ENCODE peak calls at places on chromosome 20, in six cellular contexts. S is GM12878, Q is HepG2, C is K562, I is H1, X is GM12892. V is an unnamed sample.

GRCh38 chr20:665276-665675 is 10.3 kb downstream of the SCRT2 start:
- DNase-seq in Q (no peak), X (no peak), C (no peak), S (no peak), I (no peak), V (no peak)

GRCh38 chr20:57197352-57198198 is 68.9 kb downstream of the BMP7 start:
- DNase-seq in I (no peak), C (no peak), X (no peak), S (no peak), Q (no peak), V (no peak)

GRCh38 chr20:50130346-50130703 is 17.4 kb upstream of the UBE2V1 start:
- DNase-seq in X (no peak), Q (no peak), I (no peak), C (no peak), S (no peak), V (no peak)

GRCh38 chr20:63084563-63084927 is 77.8 kb upstream of the BHLHE23 start:
- DNase-seq in S (no peak), Q (no peak), I (peak; percentile 35), X (no peak), C (no peak), V (no peak)

GRCh38 chr20:46051556-46052323 is 22.7 kb downstream of the SLC12A5 start:
- DNase-seq in S (no peak), X (no peak), I (no peak), Q (no peak), C (no peak), V (no peak)

GRCh38 chr20:59063358-59064213 is 21.0 kb upstream of the PRELID3B start:
- DNase-seq in S (no peak), X (no peak), I (no peak), C (no peak), Q (no peak), V (no peak)

GRCh38 chr20:57390604-57391438 is at the start of gene RBM38:
- DNase-seq in S (no peak), C (peak; percentile 91), X (peak; percentile 85), Q (peak; percentile 56), I (peak; percentile 86), V (peak; percentile 88)

GRCh38 chr20:63594043-63594561 is 20.1 kb upstream of the HELZ2 start:
- DNase-seq in C (no peak), I (no peak), X (no peak), S (no peak), Q (no peak), V (no peak)

GRCh38 chr20:44615876-44616603 is 33.7 kb downstream of the PKIG start:
- DNase-seq in C (no peak), X (no peak), I (no peak), S (no peak), Q (no peak), V (no peak)

DNA sequence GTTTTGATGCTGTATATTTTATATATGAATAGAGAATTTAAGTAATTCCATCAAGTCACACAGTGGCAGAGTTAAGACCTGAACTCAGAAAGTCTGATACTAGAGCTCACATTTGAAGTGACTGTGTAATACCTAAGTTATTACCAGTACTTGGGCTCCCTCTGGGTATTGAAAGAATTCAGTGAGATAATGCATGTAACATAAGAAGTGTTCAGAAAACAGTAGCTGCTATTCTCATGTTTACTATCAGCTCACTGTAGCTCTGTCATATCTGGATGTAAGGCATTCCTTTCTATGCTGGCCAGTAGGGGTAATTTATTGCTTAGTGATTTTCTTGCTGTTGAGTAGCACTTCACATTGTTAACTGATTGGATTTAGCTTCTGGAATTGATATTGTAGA is 44.6 kb downstream of the NKX2-4 start:
- DNase-seq in Q (peak; percentile 51), I (no peak), S (no peak), X (no peak), C (no peak), V (no peak)
- TF ChIP-seq POLR2A in Q (no peak), I (no peak), S (no peak), X (no peak), C (no peak), V (no peak)

DNA sequence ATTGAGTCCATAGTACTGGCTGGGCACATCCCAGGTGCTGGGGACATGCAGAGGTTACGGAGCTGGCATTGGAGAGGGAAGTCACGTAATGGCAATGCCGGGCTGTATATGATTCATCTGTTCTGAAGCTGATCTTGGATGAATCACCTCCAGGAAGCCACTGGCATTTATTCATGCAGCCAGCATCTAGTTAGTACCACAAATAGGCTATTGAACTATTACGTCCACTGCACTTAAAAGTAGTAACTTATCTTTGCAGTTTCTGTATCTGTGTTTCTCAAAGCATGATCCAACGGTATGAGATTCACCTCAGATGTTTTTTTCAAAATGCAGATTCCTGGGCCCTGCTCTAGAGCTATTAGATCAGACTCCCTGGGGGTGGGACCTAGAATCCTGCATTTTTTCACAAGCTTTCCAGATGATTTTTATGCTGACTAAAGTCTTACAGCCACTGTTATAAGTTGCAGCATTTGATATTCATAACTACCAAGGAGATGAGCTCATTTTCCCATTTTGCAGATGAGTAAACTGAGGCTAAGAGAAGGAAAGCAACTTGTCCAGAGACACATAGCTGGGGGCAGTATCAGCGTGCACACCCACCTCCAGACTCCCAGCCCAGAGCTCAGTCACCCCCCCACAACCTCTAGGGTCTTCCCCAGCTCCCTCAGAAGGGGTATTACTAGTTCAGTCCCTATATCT is 44.0 kb upstream of the ID1 start:
- DNase-seq in X (no peak), S (no peak), I (no peak), C (no peak), Q (no peak), V (no peak)
- TF ChIP-seq TAF1 in X (no peak), S (no peak), I (no peak), C (no peak), Q (no peak), V (no peak)

GRCh38 chr20:25139061-25139705 is 56.3 kb upstream of the ENTPD6 start:
- DNase-seq in S (no peak), Q (peak; percentile 84), I (no peak), C (no peak), X (no peak), V (no peak)

GRCh38 chr20:25142435-25142834 is 53.1 kb upstream of the ENTPD6 start:
- DNase-seq in I (no peak), S (no peak), C (no peak), Q (no peak), X (no peak), V (no peak)

GRCh38 chr20:25145131-25145530 is 50.4 kb upstream of the ENTPD6 start:
- DNase-seq in I (no peak), C (no peak), Q (no peak), X (no peak), S (no peak), V (no peak)

GRCh38 chr20:25136643-25137559 is 55.0 kb upstream of the VSX1 start:
- DNase-seq in S (no peak), Q (no peak), C (no peak), X (no peak), I (no peak), V (no peak)

GRCh38 chr20:25140968-25141367 is 54.5 kb upstream of the ENTPD6 start:
- DNase-seq in I (no peak), X (no peak), C (no peak), S (no peak), Q (no peak), V (no peak)
- TF ChIP-seq POLR2A in I (no peak), X (no peak), C (no peak), S (no peak), Q (no peak), V (no peak)

DNA sequence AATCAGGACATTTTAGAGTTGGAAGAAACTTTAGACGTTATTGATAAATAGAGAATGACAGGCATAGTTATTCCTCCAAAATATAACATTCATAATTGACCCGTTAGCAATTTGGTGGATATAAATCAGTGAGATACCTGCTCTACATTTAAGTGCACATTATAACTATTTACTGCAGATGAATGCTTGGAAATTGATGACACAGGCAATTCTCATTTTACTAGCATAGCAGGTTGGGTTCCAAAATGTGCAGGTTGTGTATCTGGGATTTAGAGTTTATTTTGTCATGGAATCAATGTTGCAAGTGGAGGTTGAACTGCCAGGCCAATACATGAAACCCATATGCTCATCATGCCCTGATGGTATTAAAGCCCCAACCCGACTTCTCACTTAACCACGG is 44.4 kb upstream of the PROKR2 start:
- DNase-seq in C (no peak), I (no peak), S (no peak), X (no peak), Q (no peak), V (no peak)
- TF ChIP-seq TAF1 in C (no peak), I (no peak), S (no peak), X (no peak), Q (no peak), V (no peak)